ENCODE peak calls at places on chromosomes 16 and 17, in six cellular contexts. P is mucosa of descending colon, W is skeletal muscle cell, D is PC-9, N is AG09309, U is lower lobe of right lung. B is an unnamed sample.

GRCh38 chr17:78523939-78524655 is 53.1 kb downstream of the DNAH17 start:
- DNase-seq in P (no peak), W (no peak), D (no peak), N (no peak), U (no peak), B (no peak)

GRCh38 chr16:82935781-82936180 is 309.0 kb downstream of the CDH13 start:
- DNase-seq in P (no peak), W (no peak), D (no peak), N (no peak), U (no peak), B (no peak)

GRCh38 chr16:75703341-75703740 is 2.1 kb upstream of the DUXB start:
- DNase-seq in P (no peak), W (no peak), D (no peak), N (no peak), U (no peak), B (no peak)

GRCh38 chr17:43871947-43872690 is 25.1 kb downstream of the CD300LG start:
- DNase-seq in P (peak; percentile 75), W (no peak), D (peak; percentile 70), N (no peak), U (peak; percentile 70), B (no peak)

GRCh38 chr17:72575542-72576233 is 454.9 kb downstream of the SOX9 start:
- DNase-seq in P (no peak), W (no peak), D (peak; percentile 21), N (no peak), U (no peak), B (no peak)

GRCh38 chr16:51416921-51417320 is 265.9 kb upstream of the SALL1 start:
- DNase-seq in P (no peak), W (no peak), D (no peak), N (no peak), U (no peak), B (peak; percentile 79)

GRCh38 chr17:59093702-59094231 is 12.9 kb downstream of the TRIM37 start:
- DNase-seq in P (peak; percentile 36), W (peak; percentile 86), D (peak; percentile 84), N (peak; percentile 94), U (peak; percentile 52), B (peak; percentile 84)

GRCh38 chr16:81238296-81239011 is at the start of gene BCO1:
- DNase-seq in P (peak; percentile 25), W (peak; percentile 29), D (peak; percentile 78), N (peak; percentile 17), U (no peak), B (peak; percentile 68)

GRCh38 chr17:35889241-35889640 is 9.1 kb upstream of the CCL5 start:
- DNase-seq in P (no peak), W (no peak), D (no peak), N (no peak), U (no peak), B (no peak)

GRCh38 chr17:50148226-50149098 is 2.0 kb downstream of the PPP1R9B start:
- DNase-seq in P (peak; percentile 86), W (no peak), D (no peak), N (no peak), U (peak; percentile 82), B (no peak)

DNA sequence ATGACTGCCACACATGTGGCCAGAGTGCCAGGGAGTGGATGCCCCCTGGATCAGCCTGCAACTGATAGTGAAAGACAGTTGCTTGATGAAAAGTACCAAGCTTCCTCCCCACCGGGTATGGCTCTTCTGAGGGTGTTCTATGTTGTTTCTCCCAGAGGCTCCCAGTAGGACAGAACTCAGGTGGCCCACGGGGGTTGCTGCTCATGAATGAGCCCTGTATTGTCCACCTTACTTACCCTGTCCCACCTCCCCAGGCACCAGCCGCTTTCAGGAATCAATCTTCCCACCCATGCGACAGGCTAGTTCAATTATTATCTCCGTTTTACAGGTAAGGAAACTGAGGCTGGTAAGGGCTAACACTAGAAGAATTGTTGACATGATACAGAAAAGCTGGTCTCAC is 34.9 kb upstream of the RGS9 start:
- DNase-seq in P (no peak), W (no peak), D (no peak), N (no peak), U (no peak), B (no peak)
- H3K4me3 ChIP-seq in P (no peak overlapping the region), W (no peak overlapping the region), D (no peak overlapping the region), N (no peak overlapping the region), U (no peak overlapping the region), B (no peak overlapping the region)

DNA sequence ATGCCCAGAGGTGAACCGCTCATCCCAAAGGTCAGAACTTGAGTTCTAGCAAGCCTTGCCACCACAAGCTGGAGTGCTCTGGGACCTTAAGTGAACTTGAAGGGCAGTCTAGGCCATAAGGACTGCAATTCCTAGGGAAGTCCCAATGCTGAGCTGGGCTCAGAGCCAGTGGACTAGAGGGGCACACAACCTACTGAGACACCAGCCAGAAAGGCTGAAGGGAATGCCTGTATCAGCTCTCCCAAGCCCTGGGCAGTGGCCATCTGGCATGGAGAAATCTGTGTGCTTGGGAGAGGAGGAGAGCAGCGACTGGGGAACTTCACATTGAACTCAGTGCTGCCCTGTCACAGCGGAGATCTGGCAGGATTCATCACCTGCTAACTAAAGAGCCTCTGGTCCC is 201.3 kb downstream of the CEP112 start:
- DNase-seq in P (no peak), W (no peak), D (no peak), N (no peak), U (no peak), B (no peak)
- H3K4me3 ChIP-seq in P (no peak overlapping the region), W (no peak overlapping the region), D (no peak overlapping the region), N (no peak overlapping the region), U (no peak overlapping the region), B (no peak overlapping the region)

GRCh38 chr16:87853411-87854052 is 15.8 kb downstream of the SLC7A5 start:
- DNase-seq in P (peak; percentile 90), W (peak; percentile 76), D (peak; percentile 89), N (peak; percentile 78), U (peak; percentile 96), B (no peak)
- H3K4me3 ChIP-seq in P (no peak overlapping the region), W (peak overlapping the region; percentile 27), D (peak overlapping the region; percentile 58), N (no peak overlapping the region), U (peak overlapping the region; percentile 40), B (peak overlapping the region; percentile 30)

GRCh38 chr16:71258371-71258770 is 27.8 kb upstream of the HYDIN start:
- DNase-seq in P (no peak), W (no peak), D (no peak), N (no peak), U (no peak), B (no peak)
- H3K4me3 ChIP-seq in P (no peak overlapping the region), W (no peak overlapping the region), D (no peak overlapping the region), N (no peak overlapping the region), U (no peak overlapping the region), B (no peak overlapping the region)

GRCh38 chr17:70520447-70520846 is 351.1 kb downstream of the KCNJ2 start:
- DNase-seq in P (no peak), W (no peak), D (no peak), N (no peak), U (no peak), B (no peak)

GRCh38 chr17:70519300-70519699 is 350.0 kb downstream of the KCNJ2 start:
- DNase-seq in P (no peak), W (no peak), D (no peak), N (no peak), U (no peak), B (no peak)

GRCh38 chr17:70523407-70523806 is 354.1 kb downstream of the KCNJ2 start:
- DNase-seq in P (no peak), W (no peak), D (no peak), N (no peak), U (no peak), B (no peak)

GRCh38 chr17:70517808-70518207 is 348.5 kb downstream of the KCNJ2 start:
- DNase-seq in P (no peak), W (no peak), D (no peak), N (no peak), U (no peak), B (no peak)

DNA sequence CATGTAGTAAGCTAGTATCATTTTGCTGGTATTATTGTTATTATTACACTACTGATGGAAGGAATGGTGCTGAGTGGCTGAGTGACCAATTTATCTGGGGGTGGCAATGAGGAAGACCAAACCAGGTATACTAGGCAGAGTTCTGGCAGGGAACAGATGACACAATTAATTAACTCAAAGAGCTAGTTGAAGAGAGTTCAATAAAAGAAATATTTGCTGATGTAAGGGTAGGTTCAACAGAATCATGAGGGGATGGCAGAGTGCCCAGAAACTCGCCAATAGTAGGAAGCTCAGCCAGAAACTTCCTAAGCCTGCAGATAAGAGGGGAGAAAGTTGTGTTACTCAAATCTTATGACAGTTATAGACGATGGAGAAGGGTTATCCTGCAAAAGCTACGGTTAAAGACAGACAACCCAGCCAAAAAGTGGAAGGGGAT is 352.5 kb downstream of the KCNJ2 start:
- DNase-seq in P (no peak), W (peak; percentile 8), D (no peak), N (no peak), U (no peak), B (peak; percentile 31)
- H3K4me3 ChIP-seq in P (no peak overlapping the region), W (no peak overlapping the region), D (no peak overlapping the region), N (no peak overlapping the region), U (no peak overlapping the region), B (no peak overlapping the region)

B was measured in astrocyte of the cerebellum.